ENCODE peak calls at places on chromosomes 6 and 20, in eight cellular contexts. One of them, this sample, is unnamed.

GRCh38 chr6:54085526-54085925 is 25.7 kb upstream of the MLIP start:
- DNase-seq in mucosa of descending colon: no peak
- DNase-seq in SK-N-SH: no peak
- DNase-seq in tibial artery: no peak
- DNase-seq in fibroblast of lung: peak
- DNase-seq in progenitor cell of endocrine pancreas: no peak
- DNase-seq in IMR-90: peak
- DNase-seq in AG04450: peak
- DNase-seq in this sample: no peak

GRCh38 chr6:137867685-137868509 is 838 bp downstream of the TNFAIP3 start:
- DNase-seq in mucosa of descending colon: peak
- DNase-seq in SK-N-SH: no peak
- DNase-seq in tibial artery: no peak
- DNase-seq in fibroblast of lung: peak
- DNase-seq in progenitor cell of endocrine pancreas: no peak
- DNase-seq in IMR-90: peak
- DNase-seq in AG04450: no peak
- DNase-seq in this sample: peak

GRCh38 chr20:63042448-63043071 is 35.8 kb upstream of the BHLHE23 start:
- DNase-seq in mucosa of descending colon: no peak
- DNase-seq in SK-N-SH: no peak
- DNase-seq in tibial artery: no peak
- DNase-seq in fibroblast of lung: no peak
- DNase-seq in progenitor cell of endocrine pancreas: no peak
- DNase-seq in IMR-90: no peak
- DNase-seq in AG04450: no peak
- DNase-seq in this sample: no peak

GRCh38 chr6:52511572-52512151 is 65.2 kb downstream of the TRAM2 start:
- DNase-seq in mucosa of descending colon: no peak
- DNase-seq in SK-N-SH: no peak
- DNase-seq in tibial artery: no peak
- DNase-seq in fibroblast of lung: no peak
- DNase-seq in progenitor cell of endocrine pancreas: no peak
- DNase-seq in IMR-90: peak
- DNase-seq in AG04450: no peak
- DNase-seq in this sample: no peak

GRCh38 chr20:49230575-49231211 is 11.5 kb downstream of the DDX27 start:
- DNase-seq in mucosa of descending colon: peak
- DNase-seq in SK-N-SH: no peak
- DNase-seq in tibial artery: no peak
- DNase-seq in fibroblast of lung: no peak
- DNase-seq in progenitor cell of endocrine pancreas: no peak
- DNase-seq in IMR-90: peak
- DNase-seq in AG04450: no peak
- DNase-seq in this sample: peak

GRCh38 chr6:56595490-56596122 is 47.1 kb downstream of the DST start:
- DNase-seq in mucosa of descending colon: peak
- DNase-seq in SK-N-SH: peak
- DNase-seq in tibial artery: no peak
- DNase-seq in fibroblast of lung: peak
- DNase-seq in progenitor cell of endocrine pancreas: no peak
- DNase-seq in IMR-90: peak
- DNase-seq in AG04450: no peak
- DNase-seq in this sample: peak

GRCh38 chr6:118678866-118679265 is 27.5 kb upstream of the CEP85L start:
- DNase-seq in mucosa of descending colon: no peak
- DNase-seq in SK-N-SH: no peak
- DNase-seq in tibial artery: no peak
- DNase-seq in fibroblast of lung: no peak
- DNase-seq in progenitor cell of endocrine pancreas: no peak
- DNase-seq in IMR-90: peak
- DNase-seq in AG04450: no peak
- DNase-seq in this sample: no peak

GRCh38 chr6:25446815-25447569 is 167.8 kb downstream of the CARMIL1 start:
- DNase-seq in mucosa of descending colon: no peak
- DNase-seq in SK-N-SH: no peak
- DNase-seq in tibial artery: no peak
- DNase-seq in fibroblast of lung: no peak
- DNase-seq in progenitor cell of endocrine pancreas: no peak
- DNase-seq in IMR-90: no peak
- DNase-seq in AG04450: no peak
- DNase-seq in this sample: no peak

GRCh38 chr6:44457606-44458005 is 70.1 kb downstream of the CDC5L start:
- DNase-seq in mucosa of descending colon: no peak
- DNase-seq in SK-N-SH: no peak
- DNase-seq in tibial artery: no peak
- DNase-seq in fibroblast of lung: no peak
- DNase-seq in progenitor cell of endocrine pancreas: no peak
- DNase-seq in IMR-90: no peak
- DNase-seq in AG04450: no peak
- DNase-seq in this sample: no peak

GRCh38 chr6:65538644-65539043 is 168.4 kb downstream of the EYS start:
- DNase-seq in mucosa of descending colon: no peak
- DNase-seq in SK-N-SH: no peak
- DNase-seq in tibial artery: no peak
- DNase-seq in fibroblast of lung: no peak
- DNase-seq in progenitor cell of endocrine pancreas: no peak
- DNase-seq in IMR-90: no peak
- DNase-seq in AG04450: no peak
- DNase-seq in this sample: no peak

GRCh38 chr6:158785036-158785435 is 34.1 kb downstream of the EZR start:
- DNase-seq in mucosa of descending colon: no peak
- DNase-seq in SK-N-SH: no peak
- DNase-seq in tibial artery: no peak
- DNase-seq in fibroblast of lung: no peak
- DNase-seq in progenitor cell of endocrine pancreas: no peak
- DNase-seq in IMR-90: no peak
- DNase-seq in AG04450: no peak
- DNase-seq in this sample: no peak

GRCh38 chr20:39910536-39910935 is 778.5 kb downstream of the MAFB start:
- DNase-seq in mucosa of descending colon: peak
- DNase-seq in SK-N-SH: no peak
- DNase-seq in tibial artery: peak
- DNase-seq in fibroblast of lung: no peak
- DNase-seq in progenitor cell of endocrine pancreas: no peak
- DNase-seq in IMR-90: no peak
- DNase-seq in AG04450: no peak
- DNase-seq in this sample: no peak

GRCh38 chr20:61125536-61126180 is 126.4 kb upstream of the CDH4 start:
- DNase-seq in mucosa of descending colon: no peak
- DNase-seq in SK-N-SH: no peak
- DNase-seq in tibial artery: no peak
- DNase-seq in fibroblast of lung: no peak
- DNase-seq in progenitor cell of endocrine pancreas: no peak
- DNase-seq in IMR-90: no peak
- DNase-seq in AG04450: no peak
- DNase-seq in this sample: no peak

GRCh38 chr20:47204008-47204745 is 152.3 kb downstream of the ZMYND8 start:
- DNase-seq in mucosa of descending colon: no peak
- DNase-seq in SK-N-SH: no peak
- DNase-seq in tibial artery: no peak
- DNase-seq in fibroblast of lung: peak
- DNase-seq in progenitor cell of endocrine pancreas: no peak
- DNase-seq in IMR-90: peak
- DNase-seq in AG04450: no peak
- DNase-seq in this sample: no peak

GRCh38 chr6:70375882-70376281 is 37.4 kb upstream of the FAM135A start:
- DNase-seq in mucosa of descending colon: no peak
- DNase-seq in SK-N-SH: no peak
- DNase-seq in tibial artery: no peak
- DNase-seq in fibroblast of lung: no peak
- DNase-seq in progenitor cell of endocrine pancreas: no peak
- DNase-seq in IMR-90: no peak
- DNase-seq in AG04450: no peak
- DNase-seq in this sample: no peak

GRCh38 chr20:45012682-45013302 is 46.5 kb downstream of the STK4 start:
- DNase-seq in mucosa of descending colon: no peak
- DNase-seq in SK-N-SH: no peak
- DNase-seq in tibial artery: no peak
- DNase-seq in fibroblast of lung: peak
- DNase-seq in progenitor cell of endocrine pancreas: no peak
- DNase-seq in IMR-90: peak
- DNase-seq in AG04450: peak
- DNase-seq in this sample: no peak

GRCh38 chr6:21348462-21349195 is 244.9 kb upstream of the SOX4 start:
- DNase-seq in mucosa of descending colon: no peak
- DNase-seq in SK-N-SH: no peak
- DNase-seq in tibial artery: peak
- DNase-seq in fibroblast of lung: peak
- DNase-seq in progenitor cell of endocrine pancreas: no peak
- DNase-seq in IMR-90: peak
- DNase-seq in AG04450: peak
- DNase-seq in this sample: peak

GRCh38 chr6:5772634-5773230 is 234.0 kb downstream of the NRN1 start:
- DNase-seq in mucosa of descending colon: no peak
- DNase-seq in SK-N-SH: no peak
- DNase-seq in tibial artery: no peak
- DNase-seq in fibroblast of lung: no peak
- DNase-seq in progenitor cell of endocrine pancreas: no peak
- DNase-seq in IMR-90: no peak
- DNase-seq in AG04450: no peak
- DNase-seq in this sample: no peak

GRCh38 chr20:57500941-57501340 is 24.0 kb downstream of the CTCFL start:
- DNase-seq in mucosa of descending colon: no peak
- DNase-seq in SK-N-SH: no peak
- DNase-seq in tibial artery: no peak
- DNase-seq in fibroblast of lung: no peak
- DNase-seq in progenitor cell of endocrine pancreas: no peak
- DNase-seq in IMR-90: no peak
- DNase-seq in AG04450: no peak
- DNase-seq in this sample: no peak
- TF ChIP-seq CTCF in mucosa of descending colon: no peak
- TF ChIP-seq CTCF in SK-N-SH: no peak
- TF ChIP-seq CTCF in tibial artery: no peak
- TF ChIP-seq CTCF in fibroblast of lung: no peak
- TF ChIP-seq CTCF in progenitor cell of endocrine pancreas: no peak
- TF ChIP-seq CTCF in IMR-90: no peak
- TF ChIP-seq CTCF in AG04450: no peak
- TF ChIP-seq CTCF in this sample: no peak

DNA sequence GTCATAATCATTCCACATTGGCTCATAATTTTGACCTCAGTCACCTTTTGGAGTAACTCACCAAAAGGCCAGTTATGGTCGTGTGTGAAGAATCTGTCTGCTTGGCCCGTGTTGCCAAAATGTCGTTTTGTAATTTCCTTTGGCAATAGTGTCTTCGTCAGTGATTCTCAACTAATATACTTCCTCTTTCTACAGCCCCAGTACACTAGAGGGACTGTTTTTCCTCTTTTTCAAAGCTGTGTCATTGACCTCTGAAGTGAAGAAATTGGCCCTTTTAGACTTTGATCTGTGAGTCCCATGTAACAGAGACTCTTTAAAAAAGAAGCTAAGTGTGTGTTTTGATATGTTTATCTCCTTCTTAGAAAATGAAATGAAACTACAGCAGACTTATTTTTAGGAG is 5.2 kb downstream of the FOXO3 start:
- DNase-seq in mucosa of descending colon: peak
- DNase-seq in SK-N-SH: no peak
- DNase-seq in tibial artery: peak
- DNase-seq in fibroblast of lung: peak
- DNase-seq in progenitor cell of endocrine pancreas: no peak
- DNase-seq in IMR-90: peak
- DNase-seq in AG04450: no peak
- DNase-seq in this sample: no peak
- TF ChIP-seq CTCF in mucosa of descending colon: peak
- TF ChIP-seq CTCF in SK-N-SH: peak
- TF ChIP-seq CTCF in tibial artery: no peak
- TF ChIP-seq CTCF in fibroblast of lung: peak
- TF ChIP-seq CTCF in progenitor cell of endocrine pancreas: no peak
- TF ChIP-seq CTCF in IMR-90: peak
- TF ChIP-seq CTCF in AG04450: peak
- TF ChIP-seq CTCF in this sample: no peak

DNA sequence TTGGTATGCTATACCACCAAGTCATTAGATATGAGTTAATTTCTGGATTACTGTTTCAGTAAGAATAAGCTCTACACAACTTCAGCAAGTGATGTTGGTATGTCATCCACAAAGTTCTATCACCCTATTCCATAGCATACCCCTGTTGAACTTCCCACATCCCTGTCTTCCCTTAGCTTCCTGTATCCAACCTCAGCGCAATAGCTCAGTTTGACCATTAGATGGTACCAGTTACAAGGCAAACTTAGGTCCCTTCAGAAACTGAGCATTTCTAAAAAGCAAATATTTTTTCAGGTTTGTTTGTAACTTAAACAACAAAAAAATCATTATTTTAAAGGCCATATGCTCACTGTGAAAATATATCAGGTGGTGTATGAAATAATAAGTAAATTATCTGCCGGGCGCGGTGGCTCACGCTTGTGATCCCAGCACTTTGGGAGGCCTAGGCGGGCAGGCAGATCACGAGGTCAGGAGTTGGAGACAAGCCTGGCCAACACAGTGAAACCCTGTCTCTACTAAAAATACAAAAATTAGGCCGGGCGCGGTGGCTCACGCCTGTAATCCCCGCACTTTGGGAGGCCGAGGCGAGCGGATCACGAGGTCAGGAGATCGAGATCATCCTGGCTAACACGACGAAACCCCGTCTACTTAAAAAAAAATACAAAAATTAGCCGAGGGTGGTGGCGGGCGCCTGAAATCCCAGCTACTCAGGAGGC is 8.8 kb upstream of the MOG start:
- DNase-seq in mucosa of descending colon: no peak
- DNase-seq in SK-N-SH: peak
- DNase-seq in tibial artery: no peak
- DNase-seq in fibroblast of lung: peak
- DNase-seq in progenitor cell of endocrine pancreas: no peak
- DNase-seq in IMR-90: peak
- DNase-seq in AG04450: no peak
- DNase-seq in this sample: no peak
- TF ChIP-seq CTCF in mucosa of descending colon: no peak
- TF ChIP-seq CTCF in SK-N-SH: peak
- TF ChIP-seq CTCF in tibial artery: peak
- TF ChIP-seq CTCF in fibroblast of lung: peak
- TF ChIP-seq CTCF in progenitor cell of endocrine pancreas: peak
- TF ChIP-seq CTCF in IMR-90: peak
- TF ChIP-seq CTCF in AG04450: peak
- TF ChIP-seq CTCF in this sample: peak

DNA sequence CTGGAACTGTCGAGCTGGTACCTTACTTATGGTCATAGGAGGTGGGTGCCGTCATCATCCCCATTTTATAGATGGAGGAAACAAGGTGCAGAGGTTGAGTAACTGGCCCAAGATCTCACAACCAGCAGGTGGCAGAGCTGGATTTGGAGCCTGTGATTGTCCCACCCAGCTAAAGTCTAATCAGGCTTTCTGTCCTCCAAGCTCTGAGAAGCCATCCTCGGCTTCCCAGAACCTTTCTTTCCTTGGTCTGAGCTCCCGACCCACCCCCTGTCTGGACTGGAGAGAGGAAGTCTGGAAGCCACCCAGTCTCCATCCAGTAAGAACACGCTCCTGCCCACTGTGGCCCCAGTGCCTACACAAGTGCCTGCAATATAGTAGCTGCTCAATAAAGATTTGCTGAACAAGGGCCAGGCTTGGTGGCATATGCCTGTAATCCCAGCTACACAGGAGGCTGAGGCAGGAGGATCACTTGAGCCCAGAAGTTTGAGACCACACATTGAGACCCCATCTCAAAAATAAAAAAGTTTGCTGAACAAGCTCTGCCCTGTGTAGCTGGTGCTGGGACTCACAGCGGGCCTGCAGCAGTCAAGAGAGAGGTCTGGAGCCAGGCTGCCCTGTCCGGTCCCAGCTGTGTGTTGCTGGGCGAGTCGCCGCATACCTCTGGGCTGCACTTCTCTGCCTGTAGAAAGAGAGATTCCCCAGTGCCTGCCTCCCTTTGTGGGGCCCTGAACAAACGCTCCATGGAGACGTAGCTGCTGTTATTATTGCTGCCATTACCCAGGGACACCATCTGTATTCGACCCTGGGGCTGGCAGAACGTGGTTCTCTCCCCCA is 32.5 kb upstream of the DLGAP4 start:
- DNase-seq in mucosa of descending colon: peak
- DNase-seq in SK-N-SH: peak
- DNase-seq in tibial artery: no peak
- DNase-seq in fibroblast of lung: peak
- DNase-seq in progenitor cell of endocrine pancreas: no peak
- DNase-seq in IMR-90: peak
- DNase-seq in AG04450: no peak
- DNase-seq in this sample: no peak
- TF ChIP-seq CTCF in mucosa of descending colon: no peak
- TF ChIP-seq CTCF in SK-N-SH: peak
- TF ChIP-seq CTCF in tibial artery: no peak
- TF ChIP-seq CTCF in fibroblast of lung: peak
- TF ChIP-seq CTCF in progenitor cell of endocrine pancreas: peak
- TF ChIP-seq CTCF in IMR-90: peak
- TF ChIP-seq CTCF in AG04450: peak
- TF ChIP-seq CTCF in this sample: no peak

This sample was measured in glutamatergic neuron.